ENCODE peak calls at places on chromosomes 5 and 9, in nine cellular contexts. Y is thoracic aorta, S is suprapubic skin, C is OCI-LY7, R is heart right ventricle, X is MM.1S, F is right atrium auricular region, A is breast epithelium, Q is BE2C. L is an unnamed sample. For H3K4me1, the result is how much of the 10 kb centered on the place peaks cover.

GRCh38 chr5:37717613-37718431 is 122.0 kb downstream of the GDNF start:
- DNase-seq in Y (no peak), S (no peak), C (no peak), R (no peak), X (no peak), F (no peak), A (peak), Q (peak), L (no peak)

GRCh38 chr9:37732086-37732744 is 21.4 kb upstream of the TRMT10B start:
- DNase-seq in Y (no peak), S (no peak), C (no peak), R (no peak), X (no peak), F (no peak), A (no peak), Q (peak), L (no peak)

GRCh38 chr9:98790601-98791146 is 5.7 kb downstream of the ANKS6 start:
- DNase-seq in Y (no peak), S (no peak), C (no peak), R (no peak), X (no peak), F (no peak), A (no peak), Q (peak), L (no peak)

GRCh38 chr5:150036513-150036912 is 36.0 kb downstream of the HMGXB3 start:
- DNase-seq in Y (no peak), S (no peak), C (no peak), R (no peak), X (no peak), F (no peak), A (no peak), Q (no peak), L (peak)

GRCh38 chr5:586751-587285 is 25.3 kb upstream of the CEP72 start:
- DNase-seq in Y (no peak), S (no peak), C (no peak), R (no peak), X (no peak), F (no peak), A (no peak), Q (peak), L (no peak)

GRCh38 chr5:139251281-139251687 is 42.3 kb upstream of the MATR3 start:
- DNase-seq in Y (no peak), S (no peak), C (peak), R (no peak), X (no peak), F (no peak), A (no peak), Q (no peak), L (no peak)

GRCh38 chr9:135339378-135339973 is 140.1 kb upstream of the PPP1R26 start:
- DNase-seq in Y (no peak), S (peak), C (no peak), R (no peak), X (no peak), F (no peak), A (no peak), Q (peak), L (no peak)

GRCh38 chr5:76383126-76383825 is 19.8 kb upstream of the IQGAP2 start:
- DNase-seq in Y (no peak), S (no peak), C (no peak), R (no peak), X (no peak), F (no peak), A (no peak), Q (no peak), L (no peak)

GRCh38 chr5:132388244-132389050 is 18.9 kb downstream of the SLC22A5 start:
- DNase-seq in Y (no peak), S (peak), C (no peak), R (peak), X (peak), F (no peak), A (no peak), Q (no peak), L (no peak)

GRCh38 chr5:75656311-75657003 is 45.2 kb downstream of the ANKDD1B start:
- DNase-seq in Y (no peak), S (no peak), C (no peak), R (no peak), X (no peak), F (no peak), A (no peak), Q (peak), L (no peak)

GRCh38 chr9:112360047-112360804 is 19.7 kb upstream of the HSDL2 start:
- DNase-seq in Y (no peak), S (no peak), C (no peak), R (no peak), X (no peak), F (no peak), A (no peak), Q (no peak), L (no peak)

GRCh38 chr9:124511426-124511840 is 4.2 kb upstream of the NR5A1 start:
- DNase-seq in Y (no peak), S (no peak), C (no peak), R (no peak), X (no peak), F (no peak), A (no peak), Q (no peak), L (no peak)
- TF ChIP-seq CTCF in Y (no peak), S (no peak), C (no peak), R (no peak), X (no peak), F (no peak), A (no peak), Q (no peak), L (no peak)

GRCh38 chr9:92308893-92309292 is 15.4 kb upstream of the IARS1 start:
- DNase-seq in Y (no peak), S (no peak), C (no peak), R (no peak), X (no peak), F (no peak), A (no peak), Q (no peak), L (no peak)
- H3K4me1 ChIP-seq in Y (under half), S (under half), C (under half), R (under half), X (under half), F (under half), A (under half), Q (under half), L (under half)

GRCh38 chr5:146218163-146218562 is 14.8 kb downstream of the RBM27 start:
- DNase-seq in Y (no peak), S (no peak), C (no peak), R (no peak), X (no peak), F (no peak), A (no peak), Q (no peak), L (no peak)

GRCh38 chr5:146221234-146221633 is 17.8 kb downstream of the RBM27 start:
- DNase-seq in Y (no peak), S (no peak), C (no peak), R (no peak), X (no peak), F (no peak), A (no peak), Q (no peak), L (no peak)

GRCh38 chr5:146219243-146219642 is 15.8 kb downstream of the RBM27 start:
- DNase-seq in Y (no peak), S (no peak), C (no peak), R (no peak), X (no peak), F (no peak), A (no peak), Q (no peak), L (no peak)

GRCh38 chr5:146223179-146223578 is 19.8 kb downstream of the RBM27 start:
- DNase-seq in Y (no peak), S (no peak), C (no peak), R (no peak), X (no peak), F (no peak), A (no peak), Q (no peak), L (no peak)

DNA sequence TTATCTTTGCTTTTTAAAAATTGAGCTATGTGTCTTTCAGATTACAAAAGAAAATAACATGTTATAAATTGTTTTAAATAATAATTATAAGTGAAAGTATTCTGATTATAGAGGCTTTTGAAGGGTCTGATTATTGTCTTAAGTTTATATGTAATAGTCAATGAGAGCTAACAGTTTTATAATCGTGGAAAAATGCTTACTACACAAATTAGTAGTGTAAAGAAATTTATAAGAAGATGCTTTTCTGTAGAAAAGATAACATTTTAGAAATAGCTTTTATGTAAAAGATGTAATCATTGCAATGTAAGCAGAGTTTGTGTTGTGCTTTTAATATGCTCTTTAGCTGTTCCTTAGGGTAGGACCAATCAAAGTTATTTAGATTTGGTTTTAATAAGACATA is 18.6 kb downstream of the RBM27 start:
- DNase-seq in Y (no peak), S (no peak), C (no peak), R (no peak), X (no peak), F (no peak), A (no peak), Q (no peak), L (no peak)
- TF ChIP-seq CTCF in Y (no peak), S (no peak), C (no peak), R (no peak), X (no peak), F (no peak), A (no peak), Q (no peak), L (no peak)

GRCh38 chr5:179619776-179620175 is 3.7 kb downstream of the HNRNPH1 start:
- DNase-seq in Y (no peak), S (no peak), C (no peak), R (no peak), X (no peak), F (no peak), A (no peak), Q (no peak), L (no peak)

GRCh38 chr5:179618923-179619554 is 4.4 kb downstream of the HNRNPH1 start:
- DNase-seq in Y (no peak), S (peak), C (no peak), R (no peak), X (no peak), F (no peak), A (no peak), Q (no peak), L (no peak)

GRCh38 chr5:179620703-179621350 is 2.6 kb downstream of the HNRNPH1 start:
- DNase-seq in Y (no peak), S (no peak), C (no peak), R (no peak), X (no peak), F (no peak), A (no peak), Q (no peak), L (no peak)

GRCh38 chr5:179621551-179621971 is 1.9 kb downstream of the HNRNPH1 start:
- DNase-seq in Y (no peak), S (peak), C (no peak), R (no peak), X (peak), F (no peak), A (no peak), Q (no peak), L (no peak)

GRCh38 chr5:179620293-179620692 is 3.2 kb downstream of the HNRNPH1 start:
- DNase-seq in Y (no peak), S (no peak), C (no peak), R (no peak), X (no peak), F (no peak), A (no peak), Q (no peak), L (no peak)
- H3K4me1 ChIP-seq in Y (half or more), S (half or more), C (under half), R (half or more), X (under half), F (under half), A (under half), Q (under half), L (half or more)

GRCh38 chr5:158601118-158601517 is 498.6 kb downstream of the EBF1 start:
- DNase-seq in Y (no peak), S (no peak), C (no peak), R (no peak), X (no peak), F (no peak), A (no peak), Q (no peak), L (no peak)

GRCh38 chr5:158594595-158595242 is 505.0 kb downstream of the EBF1 start:
- DNase-seq in Y (no peak), S (no peak), C (no peak), R (no peak), X (no peak), F (no peak), A (no peak), Q (no peak), L (no peak)

GRCh38 chr5:158600679-158601078 is 499.0 kb downstream of the EBF1 start:
- DNase-seq in Y (no peak), S (no peak), C (no peak), R (no peak), X (no peak), F (no peak), A (no peak), Q (no peak), L (no peak)

GRCh38 chr5:158602981-158603380 is 496.7 kb downstream of the EBF1 start:
- DNase-seq in Y (no peak), S (no peak), C (no peak), R (no peak), X (no peak), F (no peak), A (no peak), Q (no peak), L (no peak)

GRCh38 chr5:158599132-158599531 is 500.6 kb downstream of the EBF1 start:
- DNase-seq in Y (no peak), S (no peak), C (peak), R (no peak), X (no peak), F (no peak), A (no peak), Q (no peak), L (no peak)
- TF ChIP-seq CTCF in Y (no peak), S (no peak), C (no peak), R (no peak), X (no peak), F (no peak), A (no peak), Q (no peak), L (no peak)

L was measured in gastrocnemius medialis.